ENCODE peak calls at places on chromosomes 5 and 9, in ten cellular contexts. D is heart left ventricle; J is uterus; T is HAP-1; E is neural progenitor cell; W is ovary; I is small intestine; N is psoas muscle; F is cardiac muscle cell; R is CD4-positive, CD25-positive, alpha-beta regulatory T cell. Y is an unnamed sample.

GRCh38 chr9:83199240-83199639 is 136.3 kb upstream of the RASEF start:
- DNase-seq in R (peak; percentile 8), W (peak; percentile 37), J (no peak), D (peak; percentile 36), F (peak; percentile 69), N (no peak), E (peak; percentile 71), T (peak; percentile 11), I (peak; percentile 37), Y (no peak)

GRCh38 chr9:82490019-82490499 is 501.5 kb downstream of the SPATA31D1 start:
- DNase-seq in F (peak; percentile 35), E (peak; percentile 12), D (no peak), W (no peak), R (no peak), I (no peak), T (no peak), J (no peak), N (no peak), Y (no peak)

GRCh38 chr5:157540707-157541451 is 34.7 kb downstream of the ADAM19 start:
- DNase-seq in N (peak; percentile 64), I (peak; percentile 25), W (no peak), E (peak; percentile 15), T (no peak), D (peak; percentile 59), F (peak; percentile 86), J (peak; percentile 55), R (peak; percentile 93), Y (peak; percentile 76)

GRCh38 chr9:130979591-130980385 is 29.2 kb upstream of the LAMC3 start:
- DNase-seq in J (no peak), I (no peak), F (no peak), T (no peak), W (no peak), E (no peak), N (no peak), D (no peak), R (no peak), Y (no peak)

GRCh38 chr5:131068893-131069643 is 96.0 kb downstream of the HINT1 start:
- DNase-seq in N (no peak), D (no peak), I (peak; percentile 31), J (no peak), F (peak; percentile 6), W (no peak), E (no peak), R (peak; percentile 93), T (no peak), Y (no peak)

GRCh38 chr9:86730165-86730928 is 217.0 kb downstream of the GAS1 start:
- DNase-seq in I (no peak), F (peak; percentile 39), D (no peak), R (no peak), T (no peak), W (no peak), J (no peak), N (no peak), E (no peak), Y (no peak)

GRCh38 chr5:159936686-159937329 is 20.5 kb downstream of the ADRA1B start:
- DNase-seq in T (no peak), J (no peak), E (no peak), F (no peak), D (no peak), W (no peak), I (no peak), R (no peak), N (no peak), Y (no peak)

GRCh38 chr9:121299125-121299466 is 31.1 kb downstream of the GSN start:
- DNase-seq in N (no peak), I (no peak), F (no peak), T (no peak), E (no peak), W (peak; percentile 67), D (no peak), R (no peak), J (no peak), Y (peak; percentile 81)

GRCh38 chr9:626591-626990 is 214.9 kb upstream of the DMRT1 start:
- DNase-seq in J (no peak), N (no peak), T (no peak), I (no peak), R (no peak), D (no peak), W (no peak), F (no peak), E (no peak), Y (no peak)

GRCh38 chr9:98686961-98687855 is 21.5 kb downstream of the GABBR2 start:
- DNase-seq in F (no peak), J (no peak), D (no peak), N (no peak), R (no peak), E (no peak), T (no peak), I (no peak), W (no peak), Y (no peak)

GRCh38 chr9:25994605-25995004 is 316.4 kb upstream of the TUSC1 start:
- DNase-seq in E (no peak), R (no peak), F (no peak), T (no peak), I (no peak), D (no peak), J (no peak), W (no peak), N (no peak), Y (no peak)
- H3K9me3 ChIP-seq in E (no peaks in the 10 kb centered on the region), R (peaks cover 5% of the 10 kb centered on the region), F (no peaks in the 10 kb centered on the region), T (no peaks in the 10 kb centered on the region), I (no peaks in the 10 kb centered on the region), D (peaks cover 25% of the 10 kb centered on the region), J (no peaks in the 10 kb centered on the region), W (no peaks in the 10 kb centered on the region), N (no peaks in the 10 kb centered on the region), Y (peaks cover 1% of the 10 kb centered on the region)

GRCh38 chr5:10580531-10581423 is 16.9 kb downstream of the ANKRD33B start:
- DNase-seq in D (no peak), E (no peak), F (no peak), T (no peak), R (no peak), W (no peak), J (no peak), N (no peak), I (no peak), Y (no peak)

GRCh38 chr5:10577371-10578291 is 13.8 kb downstream of the ANKRD33B start:
- DNase-seq in J (no peak), E (no peak), D (peak; percentile 78), T (no peak), N (peak; percentile 24), W (no peak), R (no peak), F (peak; percentile 34), I (no peak), Y (peak; percentile 67)

GRCh38 chr5:10578292-10578663 is 14.4 kb downstream of the ANKRD33B start:
- DNase-seq in W (no peak), F (no peak), D (no peak), J (no peak), I (no peak), T (no peak), E (no peak), R (no peak), N (no peak), Y (no peak)

GRCh38 chr5:10579537-10580521 is 16.0 kb downstream of the ANKRD33B start:
- DNase-seq in E (no peak), T (no peak), W (no peak), I (no peak), J (no peak), F (no peak), R (no peak), D (no peak), N (no peak), Y (no peak)

GRCh38 chr5:10578869-10579268 is 15.0 kb downstream of the ANKRD33B start:
- DNase-seq in I (no peak), W (no peak), R (peak; percentile 62), N (no peak), E (no peak), F (no peak), T (no peak), D (no peak), J (no peak), Y (no peak)
- H3K4me1 ChIP-seq in I (no peaks in the 10 kb centered on the region), W (no peaks in the 10 kb centered on the region), R (peaks cover 24% of the 10 kb centered on the region), N (peaks cover 25% of the 10 kb centered on the region), E (no peaks in the 10 kb centered on the region), F (peaks cover 27% of the 10 kb centered on the region), T (no peaks in the 10 kb centered on the region), D (peaks cover 47% of the 10 kb centered on the region), J (no peaks in the 10 kb centered on the region), Y (peaks cover 12% of the 10 kb centered on the region)

DNA sequence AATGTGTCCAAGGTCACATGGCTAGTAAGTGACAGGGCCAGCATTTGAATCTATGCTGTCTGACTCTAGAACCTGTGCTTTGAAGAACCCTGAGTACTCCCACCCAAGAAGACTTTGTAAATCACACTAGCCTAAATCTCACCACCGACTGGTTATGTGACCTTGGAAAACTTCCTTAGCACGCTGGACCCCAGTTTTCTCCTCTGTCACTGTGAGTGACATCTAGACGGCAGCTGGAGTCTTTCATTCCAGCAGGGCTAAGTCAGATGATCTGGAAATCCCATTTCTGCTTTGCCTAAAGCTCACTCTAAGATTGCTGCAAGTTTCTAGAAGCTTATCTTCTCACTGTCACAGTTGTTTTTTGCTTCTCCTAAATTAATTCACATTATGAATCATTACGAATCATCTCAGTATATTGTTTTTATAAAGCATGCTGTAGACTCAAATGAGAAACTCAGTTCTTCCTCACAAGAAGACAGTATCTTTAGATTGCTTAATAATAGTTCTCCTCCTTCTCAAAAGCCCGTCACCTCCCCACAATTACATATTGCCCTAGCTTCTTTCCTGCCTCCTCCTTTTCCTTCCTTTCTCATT is 17.0 kb downstream of the ALDOB start:
- DNase-seq in F (no peak), D (no peak), I (peak; percentile 40), N (no peak), W (no peak), E (no peak), R (no peak), J (no peak), T (no peak), Y (no peak)
- H3K9me3 ChIP-seq in F (no peaks in the 10 kb centered on the region), D (peaks cover 62% of the 10 kb centered on the region), I (no peaks in the 10 kb centered on the region), N (peaks cover 32% of the 10 kb centered on the region), W (peaks cover 10% of the 10 kb centered on the region), E (no peaks in the 10 kb centered on the region), R (peaks cover 40% of the 10 kb centered on the region), J (no peaks in the 10 kb centered on the region), T (no peaks in the 10 kb centered on the region), Y (peaks cover 2% of the 10 kb centered on the region)

GRCh38 chr5:35302544-35302943 is 72.3 kb upstream of the PRLR start:
- DNase-seq in N (no peak), D (no peak), I (no peak), F (no peak), T (no peak), J (no peak), W (no peak), E (no peak), R (no peak), Y (no peak)

GRCh38 chr5:35308391-35308790 is 78.1 kb upstream of the PRLR start:
- DNase-seq in R (no peak), D (no peak), E (peak; percentile 4), F (no peak), N (no peak), T (no peak), J (no peak), I (no peak), W (no peak), Y (no peak)

GRCh38 chr5:35306716-35307365 is 76.6 kb upstream of the PRLR start:
- DNase-seq in R (no peak), F (no peak), D (no peak), N (no peak), W (no peak), T (no peak), J (no peak), E (no peak), I (no peak), Y (no peak)

GRCh38 chr5:35303152-35303551 is 72.9 kb upstream of the PRLR start:
- DNase-seq in I (no peak), T (no peak), D (no peak), R (no peak), F (no peak), N (no peak), W (no peak), J (no peak), E (no peak), Y (no peak)

GRCh38 chr5:35305336-35306020 is 75.2 kb upstream of the PRLR start:
- DNase-seq in N (no peak), I (no peak), J (no peak), W (no peak), D (no peak), F (no peak), R (no peak), T (no peak), E (no peak), Y (no peak)
- H3K4me1 ChIP-seq in N (no peaks in the 10 kb centered on the region), I (no peaks in the 10 kb centered on the region), J (peaks cover 3% of the 10 kb centered on the region), W (peaks cover 2% of the 10 kb centered on the region), D (no peaks in the 10 kb centered on the region), F (no peaks in the 10 kb centered on the region), R (no peaks in the 10 kb centered on the region), T (no peaks in the 10 kb centered on the region), E (peaks cover 8% of the 10 kb centered on the region), Y (no peaks in the 10 kb centered on the region)